ENCODE peak calls at places on chromosomes 2 and 18, in six cellular contexts. C is hepatocyte; S is aorta; I is brain microvascular endothelial cell; P is tibial nerve; O is CD4-positive, CD25-positive, alpha-beta regulatory T cell. V is an unnamed sample.

GRCh38 chr2:30382995-30383394 is 64.1 kb upstream of the LCLAT1 start:
- DNase-seq in C (no peak), S (no peak), I (no peak), P (no peak), O (no peak), V (no peak)

GRCh38 chr2:170505631-170506270 is 209.4 kb upstream of the SP5 start:
- DNase-seq in C (peak), S (peak), I (peak), P (peak), O (peak), V (peak)

GRCh38 chr2:159713691-159714585 is 1.6 kb downstream of the MARCHF7 start:
- DNase-seq in C (no peak), S (no peak), I (peak), P (no peak), O (peak), V (no peak)

GRCh38 chr18:2538844-2539243 is 32.5 kb downstream of the METTL4 start:
- DNase-seq in C (no peak), S (no peak), I (no peak), P (no peak), O (no peak), V (no peak)

GRCh38 chr2:131094655-131095281 is 1.5 kb upstream of the FAM168B start:
- DNase-seq in C (no peak), S (no peak), I (no peak), P (no peak), O (no peak), V (no peak)

GRCh38 chr18:49631146-49631866 is 69.4 kb downstream of the LIPG start:
- DNase-seq in C (no peak), S (no peak), I (no peak), P (no peak), O (no peak), V (peak)

GRCh38 chr2:223613017-223613950 is 11.1 kb upstream of the SCG2 start:
- DNase-seq in C (peak), S (peak), I (peak), P (peak), O (no peak), V (peak)

GRCh38 chr2:64114063-64114911 is 29.9 kb downstream of the PELI1 start:
- DNase-seq in C (no peak), S (no peak), I (peak), P (no peak), O (peak), V (no peak)

GRCh38 chr2:109351164-109351756 is 222.3 kb downstream of the SH3RF3 start:
- DNase-seq in C (no peak), S (peak), I (no peak), P (no peak), O (peak), V (peak)

GRCh38 chr2:67032091-67032490 is 365.0 kb upstream of the ETAA1 start:
- DNase-seq in C (no peak), S (no peak), I (no peak), P (no peak), O (no peak), V (no peak)

GRCh38 chr2:143029141-143029540 is 100.1 kb upstream of the ARHGAP15 start:
- DNase-seq in C (no peak), S (no peak), I (no peak), P (no peak), O (no peak), V (no peak)

GRCh38 chr2:179569834-179570233 is 291.6 kb downstream of the ZNF385B start:
- DNase-seq in C (peak), S (no peak), I (no peak), P (no peak), O (no peak), V (peak)

GRCh38 chr2:10048501-10049171 is 5.3 kb downstream of the KLF11 start:
- DNase-seq in C (peak), S (peak), I (peak), P (no peak), O (peak), V (no peak)

GRCh38 chr18:79367480-79367879 is 28.2 kb upstream of the NFATC1 start:
- DNase-seq in C (no peak), S (no peak), I (no peak), P (no peak), O (no peak), V (no peak)

GRCh38 chr2:241598487-241598886 is 38.5 kb downstream of the THAP4 start:
- DNase-seq in C (no peak), S (no peak), I (no peak), P (no peak), O (no peak), V (no peak)

GRCh38 chr18:49161627-49162026 is 210.9 kb upstream of the SMAD7 start:
- DNase-seq in C (peak), S (no peak), I (peak), P (no peak), O (peak), V (no peak)

GRCh38 chr2:170005702-170006101 is 172.2 kb upstream of the MYO3B start:
- DNase-seq in C (no peak), S (no peak), I (no peak), P (no peak), O (no peak), V (no peak)

GRCh38 chr2:197137234-197137633 is 173.3 kb downstream of the ANKRD44 start:
- DNase-seq in C (peak), S (no peak), I (peak), P (no peak), O (no peak), V (no peak)

GRCh38 chr2:202135111-202135874 is 62.2 kb downstream of the KIAA2012 start:
- DNase-seq in C (peak), S (peak), I (peak), P (peak), O (no peak), V (peak)

GRCh38 chr2:112767693-112768380 is 3.4 kb upstream of the CKAP2L start:
- DNase-seq in C (no peak), S (no peak), I (no peak), P (no peak), O (peak), V (no peak)

GRCh38 chr2:30807249-30807648 is at the start of gene CAPN13:
- DNase-seq in C (peak), S (no peak), I (no peak), P (no peak), O (no peak), V (no peak)

GRCh38 chr2:105510761-105511669 is 112.2 kb upstream of the FHL2 start:
- DNase-seq in C (peak), S (no peak), I (peak), P (no peak), O (no peak), V (no peak)

GRCh38 chr2:44269831-44270230 is 5.4 kb upstream of the SLC3A1 start:
- DNase-seq in C (no peak), S (no peak), I (no peak), P (no peak), O (no peak), V (peak)

GRCh38 chr2:218781691-218782528 is at the start of gene CYP27A1:
- DNase-seq in C (peak), S (peak), I (no peak), P (peak), O (no peak), V (no peak)

GRCh38 chr18:25093131-25093530 is 258.8 kb downstream of the ZNF521 start:
- DNase-seq in C (no peak), S (no peak), I (no peak), P (no peak), O (no peak), V (no peak)

GRCh38 chr2:183950673-183951072 is 647.7 kb upstream of the ZNF804A start:
- DNase-seq in C (peak), S (no peak), I (no peak), P (no peak), O (no peak), V (no peak)

GRCh38 chr2:12935726-12936125 is 219.0 kb downstream of the TRIB2 start:
- DNase-seq in C (no peak), S (no peak), I (no peak), P (no peak), O (no peak), V (no peak)

GRCh38 chr18:58051765-58052460 is 7.9 kb downstream of the NEDD4L start:
- DNase-seq in C (no peak), S (no peak), I (peak), P (no peak), O (peak), V (no peak)

GRCh38 chr2:109130726-109130995 is 1.7 kb downstream of the SH3RF3 start:
- DNase-seq in C (no peak), S (no peak), I (no peak), P (no peak), O (no peak), V (no peak)

GRCh38 chr2:180910831-180911665 is 69.4 kb upstream of the UBE2E3 start:
- DNase-seq in C (no peak), S (no peak), I (no peak), P (no peak), O (no peak), V (no peak)

GRCh38 chr2:88086401-88086800 is 18.8 kb downstream of the SMYD1 start:
- DNase-seq in C (no peak), S (no peak), I (no peak), P (no peak), O (no peak), V (no peak)

GRCh38 chr2:124678043-124678442 is 653.0 kb downstream of the CNTNAP5 start:
- DNase-seq in C (no peak), S (no peak), I (no peak), P (no peak), O (no peak), V (no peak)

GRCh38 chr2:203590496-203590895 is 55.4 kb upstream of the RAPH1 start:
- DNase-seq in C (no peak), S (no peak), I (no peak), P (no peak), O (no peak), V (no peak)

GRCh38 chr2:177332041-177332991 is 60.3 kb upstream of the AGPS start:
- DNase-seq in C (peak), S (no peak), I (peak), P (no peak), O (peak), V (no peak)

GRCh38 chr2:220144411-220144810 is 517.0 kb downstream of the SLC4A3 start:
- DNase-seq in C (no peak), S (no peak), I (peak), P (no peak), O (no peak), V (no peak)

GRCh38 chr2:135456431-135456830 is 74.6 kb downstream of the ZRANB3 start:
- DNase-seq in C (no peak), S (no peak), I (no peak), P (no peak), O (no peak), V (no peak)

GRCh38 chr2:106956879-106957278 is 70.9 kb upstream of the ST6GAL2 start:
- DNase-seq in C (peak), S (no peak), I (peak), P (no peak), O (no peak), V (peak)

DNA sequence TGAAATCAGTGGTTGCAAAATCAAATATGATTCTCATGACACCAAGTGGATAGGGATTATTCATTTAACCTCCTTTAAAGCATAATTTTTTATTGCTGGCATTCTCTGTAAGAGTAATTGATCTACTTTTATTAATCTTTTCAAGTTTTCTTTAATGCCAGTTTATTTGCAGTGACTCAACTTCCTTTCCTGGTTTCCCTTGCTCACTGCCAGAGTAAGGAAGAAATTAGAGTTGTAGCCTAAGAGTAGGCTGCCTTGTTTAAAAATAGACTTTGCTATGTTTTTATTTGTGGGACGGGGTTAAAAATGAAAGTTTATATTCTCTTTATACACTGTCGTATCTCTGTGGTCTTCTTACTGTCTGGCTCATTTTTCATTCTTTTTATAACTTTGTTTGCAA is 148.6 kb downstream of the WDR7 start:
- DNase-seq in C (no peak), S (no peak), I (no peak), P (no peak), O (no peak), V (no peak)
- H3K4me3 ChIP-seq in C (no peak), S (no peak), I (no peak), P (no peak), O (no peak), V (no peak)

GRCh38 chr2:101011152-101011551 is 9.1 kb downstream of the RPL31 start:
- DNase-seq in C (no peak), S (no peak), I (no peak), P (no peak), O (no peak), V (peak)
- H3K4me3 ChIP-seq in C (no peak), S (no peak), I (no peak), P (no peak), O (no peak), V (no peak)

GRCh38 chr2:129331638-129332037 is 647.8 kb upstream of the RAB6C start:
- DNase-seq in C (no peak), S (no peak), I (no peak), P (no peak), O (no peak), V (no peak)
- H3K4me3 ChIP-seq in C (no peak), S (no peak), I (no peak), P (no peak), O (no peak), V (no peak)

DNA sequence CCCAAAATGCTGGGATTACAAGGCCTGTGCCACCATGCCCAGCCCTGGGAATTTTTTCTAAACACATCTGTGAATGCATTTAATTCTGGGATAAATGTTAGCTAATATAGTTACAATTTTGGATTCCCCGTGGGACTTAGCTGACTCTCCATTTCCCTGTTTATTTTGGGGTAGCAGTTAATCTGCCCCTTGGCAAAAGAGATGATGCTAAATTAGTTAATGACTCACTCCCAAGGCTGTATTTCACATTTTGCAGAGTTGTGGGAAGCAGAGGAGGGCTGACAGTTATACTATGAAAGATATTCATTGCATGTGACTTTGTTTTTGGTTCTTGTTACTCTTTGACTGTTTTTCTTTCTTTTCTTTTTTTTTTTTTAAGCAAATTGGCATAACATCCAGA is 3.2 kb downstream of the MTHFD2 start:
- DNase-seq in C (no peak), S (no peak), I (no peak), P (no peak), O (no peak), V (no peak)
- H3K4me3 ChIP-seq in C (no peak), S (no peak), I (no peak), P (no peak), O (peak), V (no peak)

GRCh38 chr18:10477121-10477862 is 22.9 kb downstream of the APCDD1 start:
- DNase-seq in C (no peak), S (no peak), I (no peak), P (no peak), O (no peak), V (no peak)

GRCh38 chr18:10475633-10476388 is 21.4 kb downstream of the APCDD1 start:
- DNase-seq in C (peak), S (no peak), I (no peak), P (no peak), O (no peak), V (no peak)

GRCh38 chr18:10474309-10474708 is 19.9 kb downstream of the APCDD1 start:
- DNase-seq in C (no peak), S (no peak), I (no peak), P (no peak), O (no peak), V (no peak)

GRCh38 chr18:10477863-10478260 is 23.4 kb downstream of the APCDD1 start:
- DNase-seq in C (no peak), S (no peak), I (no peak), P (no peak), O (no peak), V (no peak)

DNA sequence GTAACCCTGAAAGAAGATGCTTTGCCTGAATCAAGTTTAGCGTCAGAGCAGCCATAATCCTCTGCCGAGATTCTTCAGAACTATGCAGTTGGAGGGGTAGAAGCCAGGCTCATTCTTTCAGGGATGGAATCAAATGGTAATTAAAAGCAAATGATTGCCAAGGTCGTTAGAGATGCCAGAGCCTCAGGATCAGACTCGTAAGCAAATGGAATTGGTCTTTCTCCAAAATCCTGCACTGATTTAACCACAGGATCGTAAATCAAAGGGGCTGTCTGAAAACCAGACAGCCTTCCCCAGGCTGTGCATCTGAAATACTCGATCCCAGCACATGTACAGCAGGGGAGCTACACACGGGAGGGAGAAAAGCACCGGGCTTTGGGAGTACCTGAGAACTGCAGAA is 22.0 kb downstream of the APCDD1 start:
- DNase-seq in C (peak), S (no peak), I (no peak), P (no peak), O (no peak), V (no peak)
- H3K4me3 ChIP-seq in C (no peak), S (no peak), I (no peak), P (no peak), O (no peak), V (no peak)

DNA sequence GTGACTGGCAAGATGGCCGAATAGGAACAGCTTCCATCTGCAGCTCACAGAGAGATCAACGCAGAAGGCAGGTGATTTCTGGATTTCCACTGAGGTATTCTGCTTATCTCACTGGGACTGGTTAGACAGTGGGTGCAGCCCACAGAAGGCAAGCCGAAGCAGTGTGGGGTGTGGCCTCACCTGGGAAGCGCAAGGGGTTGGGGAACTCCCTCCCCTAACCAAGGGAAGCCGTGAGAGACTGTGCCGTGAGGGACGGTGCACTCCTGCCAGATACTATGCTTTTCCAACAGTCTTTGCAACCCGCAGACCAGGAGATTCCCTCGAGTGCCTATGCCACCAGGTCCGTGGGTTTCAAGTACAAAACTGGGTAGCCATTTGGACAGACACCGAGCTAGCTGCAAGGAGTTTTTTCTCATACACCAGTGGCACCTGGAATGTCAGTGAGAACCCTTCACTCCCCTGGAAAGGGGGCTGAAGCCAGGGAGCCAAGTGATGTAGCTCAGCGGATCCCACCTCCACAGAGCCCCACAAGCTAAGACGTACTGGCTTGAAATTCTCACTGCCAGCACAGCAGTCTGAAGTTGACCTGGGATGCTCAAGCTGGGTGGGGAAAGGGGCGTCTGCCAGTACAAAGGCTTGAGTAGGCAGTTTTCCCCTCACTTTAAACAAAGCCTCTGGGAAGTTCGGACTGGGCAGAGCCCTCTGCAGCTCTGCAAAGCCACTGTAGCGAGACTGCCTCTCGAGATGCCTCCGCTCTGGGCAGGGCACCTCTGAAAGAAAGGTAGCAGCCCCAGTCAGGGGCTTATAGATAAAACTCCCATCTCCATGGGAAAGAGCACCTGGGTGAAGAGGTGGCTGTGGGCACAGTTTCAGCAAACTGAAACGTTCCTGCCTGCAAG is 40.1 kb downstream of the PLEK start:
- DNase-seq in C (no peak), S (no peak), I (no peak), P (no peak), O (no peak), V (no peak)
- H3K4me3 ChIP-seq in C (no peak), S (no peak), I (no peak), P (no peak), O (no peak), V (no peak)

DNA sequence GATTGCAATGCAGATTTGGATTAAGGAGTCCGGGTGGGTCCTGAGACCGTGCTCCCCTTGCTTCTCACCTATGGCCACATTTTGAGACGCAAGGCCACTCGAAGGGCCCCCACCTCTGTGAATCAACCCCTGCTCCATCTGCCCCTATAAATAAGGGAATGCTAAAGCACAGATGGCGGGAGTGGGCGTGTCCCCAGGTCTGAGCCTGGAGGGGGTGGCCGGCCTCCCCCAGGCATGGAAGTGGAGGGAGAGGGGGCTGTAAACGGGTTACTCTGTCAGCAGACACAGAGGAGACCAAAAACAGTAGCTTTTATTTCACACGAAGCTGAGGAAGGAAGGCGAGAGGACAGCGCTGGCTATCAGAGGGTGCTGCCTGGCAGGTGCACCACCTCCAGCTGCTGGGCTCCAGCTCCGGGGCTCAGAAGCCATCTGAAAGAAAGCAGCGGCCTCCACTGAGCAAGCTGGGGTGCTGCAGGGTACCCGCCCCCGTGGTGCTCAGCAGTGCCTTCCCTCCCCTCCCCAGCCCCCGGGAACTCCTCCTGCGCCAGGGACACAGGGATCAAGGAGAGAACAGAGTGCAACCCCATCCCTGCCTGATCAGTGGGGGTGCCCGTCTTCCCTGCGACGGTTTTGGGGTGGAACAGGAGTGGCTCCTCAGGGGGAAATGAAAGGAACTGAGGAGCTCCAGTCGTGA is 56.7 kb upstream of the RAB6C start:
- DNase-seq in C (peak), S (no peak), I (no peak), P (no peak), O (no peak), V (peak)
- H3K4me3 ChIP-seq in C (no peak), S (no peak), I (no peak), P (no peak), O (no peak), V (no peak)

GRCh38 chr2:68877079-68877772 is 6.0 kb upstream of the BMP10 start:
- DNase-seq in C (no peak), S (no peak), I (no peak), P (no peak), O (no peak), V (no peak)
- H3K4me3 ChIP-seq in C (no peak), S (no peak), I (no peak), P (no peak), O (no peak), V (no peak)

V was measured in lower leg skin.